ENCODE peak calls at places on chromosomes 2 and 18, in five cellular contexts. One of them, this sample, is unnamed.

GRCh38 chr2:231321021-231321420 is 74.5 kb upstream of the B3GNT7 start:
- DNase-seq in left lung: no peak
- DNase-seq in IMR-90: no peak
- DNase-seq in ascending aorta: no peak
- DNase-seq in pancreas: no peak
- DNase-seq in this sample: no peak

GRCh38 chr2:847669-848068 is 103.0 kb upstream of the SNTG2 start:
- DNase-seq in left lung: no peak
- DNase-seq in ascending aorta: no peak
- DNase-seq in pancreas: no peak
- DNase-seq in IMR-90: no peak
- DNase-seq in this sample: no peak

GRCh38 chr18:46037512-46038305 is 34.4 kb downstream of the PSTPIP2 start:
- DNase-seq in IMR-90: no peak
- DNase-seq in left lung: no peak
- DNase-seq in pancreas: no peak
- DNase-seq in ascending aorta: no peak
- DNase-seq in this sample: no peak

GRCh38 chr18:49094979-49095632 is 144.3 kb upstream of the SMAD7 start:
- DNase-seq in pancreas: no peak
- DNase-seq in IMR-90: peak; percentile 92
- DNase-seq in left lung: no peak
- DNase-seq in ascending aorta: no peak
- DNase-seq in this sample: no peak

GRCh38 chr2:234949762-234950434 is 1.9 kb upstream of the SH3BP4 start:
- DNase-seq in left lung: no peak
- DNase-seq in pancreas: no peak
- DNase-seq in ascending aorta: no peak
- DNase-seq in IMR-90: peak; percentile 100
- DNase-seq in this sample: no peak

GRCh38 chr18:28161608-28162599 is 15.0 kb downstream of the CDH2 start:
- DNase-seq in ascending aorta: no peak
- DNase-seq in left lung: no peak
- DNase-seq in IMR-90: peak; percentile 80
- DNase-seq in pancreas: no peak
- DNase-seq in this sample: no peak

GRCh38 chr2:181985632-181986205 is at the start of gene PPP1R1C:
- DNase-seq in pancreas: no peak
- DNase-seq in left lung: no peak
- DNase-seq in ascending aorta: no peak
- DNase-seq in IMR-90: no peak
- DNase-seq in this sample: no peak

GRCh38 chr2:108971661-108972566 is 17.1 kb downstream of the EDAR start:
- DNase-seq in ascending aorta: no peak
- DNase-seq in IMR-90: no peak
- DNase-seq in left lung: no peak
- DNase-seq in pancreas: no peak
- DNase-seq in this sample: peak; percentile 85

GRCh38 chr18:8450013-8450412 is 159.2 kb upstream of the RAB12 start:
- DNase-seq in left lung: no peak
- DNase-seq in pancreas: no peak
- DNase-seq in IMR-90: no peak
- DNase-seq in ascending aorta: no peak
- DNase-seq in this sample: no peak

GRCh38 chr2:68293024-68293423 is 26.7 kb downstream of the CNRIP1 start:
- DNase-seq in left lung: no peak
- DNase-seq in ascending aorta: no peak
- DNase-seq in IMR-90: no peak
- DNase-seq in pancreas: no peak
- DNase-seq in this sample: no peak

GRCh38 chr2:19073522-19073921 is 284.9 kb downstream of the OSR1 start:
- DNase-seq in IMR-90: peak; percentile 83
- DNase-seq in ascending aorta: no peak
- DNase-seq in pancreas: no peak
- DNase-seq in left lung: no peak
- DNase-seq in this sample: no peak

GRCh38 chr2:170689481-170689880 is 25.7 kb upstream of the SP5 start:
- DNase-seq in left lung: no peak
- DNase-seq in IMR-90: no peak
- DNase-seq in ascending aorta: no peak
- DNase-seq in pancreas: no peak
- DNase-seq in this sample: no peak

GRCh38 chr2:60555066-60555793 is 1.8 kb upstream of the BCL11A start:
- DNase-seq in pancreas: peak; percentile 84
- DNase-seq in IMR-90: peak; percentile 70
- DNase-seq in left lung: peak; percentile 70
- DNase-seq in ascending aorta: no peak
- DNase-seq in this sample: peak; percentile 75

GRCh38 chr18:32067375-32068167 is 24.1 kb upstream of the RNF138 start:
- DNase-seq in IMR-90: no peak
- DNase-seq in pancreas: no peak
- DNase-seq in ascending aorta: no peak
- DNase-seq in left lung: no peak
- DNase-seq in this sample: no peak

GRCh38 chr2:160293401-160293911 is 93.4 kb upstream of the ITGB6 start:
- DNase-seq in pancreas: no peak
- DNase-seq in left lung: peak; percentile 44
- DNase-seq in IMR-90: peak; percentile 94
- DNase-seq in ascending aorta: no peak
- DNase-seq in this sample: peak; percentile 47

GRCh38 chr2:120298173-120298835 is 45.7 kb downstream of the RALB start:
- DNase-seq in left lung: no peak
- DNase-seq in ascending aorta: no peak
- DNase-seq in IMR-90: peak; percentile 84
- DNase-seq in pancreas: no peak
- DNase-seq in this sample: no peak

GRCh38 chr2:120300385-120300784 is 45.6 kb upstream of the INHBB start:
- DNase-seq in ascending aorta: no peak
- DNase-seq in left lung: no peak
- DNase-seq in IMR-90: no peak
- DNase-seq in pancreas: no peak
- DNase-seq in this sample: peak; percentile 48

GRCh38 chr2:120301289-120301688 is 44.6 kb upstream of the INHBB start:
- DNase-seq in pancreas: no peak
- DNase-seq in left lung: no peak
- DNase-seq in ascending aorta: no peak
- DNase-seq in IMR-90: no peak
- DNase-seq in this sample: peak; percentile 41

GRCh38 chr2:120299024-120299423 is 46.4 kb downstream of the RALB start:
- DNase-seq in IMR-90: no peak
- DNase-seq in pancreas: no peak
- DNase-seq in ascending aorta: no peak
- DNase-seq in left lung: no peak
- DNase-seq in this sample: peak; percentile 31

DNA sequence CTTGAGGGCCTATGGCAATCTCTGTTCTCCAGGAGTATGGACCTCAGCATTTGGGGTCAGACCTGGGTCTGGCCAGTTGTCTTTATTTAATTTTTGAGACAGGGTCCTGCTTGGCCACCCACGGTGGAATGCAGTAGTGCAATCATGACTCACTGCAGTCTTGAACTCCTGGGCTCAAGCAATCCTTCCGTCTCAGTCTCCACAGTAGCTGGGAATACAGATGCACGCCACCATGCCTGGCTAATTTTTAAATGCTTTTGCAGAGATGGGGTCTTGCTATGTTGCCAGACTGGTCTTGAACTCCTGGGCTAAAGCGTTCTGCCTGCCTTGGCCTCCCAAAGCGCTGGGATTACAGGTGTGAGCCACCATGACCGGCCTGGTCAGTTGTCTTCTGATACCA is 46.4 kb upstream of the INHBB start:
- DNase-seq in pancreas: no peak
- DNase-seq in ascending aorta: no peak
- DNase-seq in IMR-90: peak; percentile 38
- DNase-seq in left lung: no peak
- DNase-seq in this sample: no peak
- H3K4me3 ChIP-seq in pancreas: no peak overlapping the region
- H3K4me3 ChIP-seq in ascending aorta: no peak overlapping the region
- H3K4me3 ChIP-seq in IMR-90: no peak overlapping the region
- H3K4me3 ChIP-seq in left lung: no peak overlapping the region
- H3K4me3 ChIP-seq in this sample: no peak overlapping the region

GRCh38 chr18:37261988-37262387 is 303.6 kb downstream of the CELF4 start:
- DNase-seq in left lung: no peak
- DNase-seq in pancreas: peak; percentile 26
- DNase-seq in IMR-90: no peak
- DNase-seq in ascending aorta: no peak
- DNase-seq in this sample: no peak

GRCh38 chr18:37266290-37266689 is 299.3 kb downstream of the CELF4 start:
- DNase-seq in pancreas: peak; percentile 74
- DNase-seq in IMR-90: no peak
- DNase-seq in left lung: no peak
- DNase-seq in ascending aorta: no peak
- DNase-seq in this sample: no peak

GRCh38 chr18:37261246-37261927 is 304.2 kb downstream of the CELF4 start:
- DNase-seq in left lung: no peak
- DNase-seq in pancreas: no peak
- DNase-seq in ascending aorta: no peak
- DNase-seq in IMR-90: no peak
- DNase-seq in this sample: no peak

GRCh38 chr18:37264956-37265355 is 300.6 kb downstream of the CELF4 start:
- DNase-seq in ascending aorta: no peak
- DNase-seq in pancreas: peak; percentile 17
- DNase-seq in left lung: no peak
- DNase-seq in IMR-90: no peak
- DNase-seq in this sample: peak; percentile 16

GRCh38 chr18:37265382-37265781 is 300.2 kb downstream of the CELF4 start:
- DNase-seq in IMR-90: no peak
- DNase-seq in left lung: no peak
- DNase-seq in ascending aorta: no peak
- DNase-seq in pancreas: peak; percentile 55
- DNase-seq in this sample: peak; percentile 13
- H3K27ac ChIP-seq in IMR-90: no peak overlapping the region
- H3K27ac ChIP-seq in left lung: no peak overlapping the region
- H3K27ac ChIP-seq in ascending aorta: no peak overlapping the region
- H3K27ac ChIP-seq in pancreas: no peak overlapping the region
- H3K27ac ChIP-seq in this sample: no peak overlapping the region

GRCh38 chr2:164917296-164917903 is 37.9 kb downstream of the SLC38A11 start:
- DNase-seq in IMR-90: peak; percentile 36
- DNase-seq in left lung: peak; percentile 41
- DNase-seq in pancreas: no peak
- DNase-seq in ascending aorta: no peak
- DNase-seq in this sample: no peak

GRCh38 chr2:164922119-164922518 is 33.2 kb downstream of the SLC38A11 start:
- DNase-seq in ascending aorta: no peak
- DNase-seq in IMR-90: peak; percentile 53
- DNase-seq in pancreas: no peak
- DNase-seq in left lung: no peak
- DNase-seq in this sample: no peak

DNA sequence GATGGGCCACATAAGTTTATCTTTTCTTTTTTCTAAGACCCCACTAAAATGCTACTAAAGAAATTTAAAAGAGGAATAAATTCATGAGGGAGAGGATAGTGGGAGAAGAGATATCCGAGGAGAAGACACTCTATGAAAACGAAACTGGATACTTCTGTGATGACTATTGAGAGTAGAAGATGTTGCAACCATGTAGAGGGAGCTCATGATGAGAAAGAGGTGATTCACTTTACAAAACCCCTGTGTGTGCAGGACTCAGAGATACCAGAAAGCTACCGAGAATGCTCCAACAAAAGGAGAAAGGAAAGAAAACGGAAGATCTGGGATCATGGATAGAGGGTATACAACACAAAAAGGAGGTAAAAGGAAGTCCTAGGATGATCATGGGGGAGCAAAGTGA is 34.9 kb downstream of the SLC38A11 start:
- DNase-seq in IMR-90: peak; percentile 96
- DNase-seq in left lung: no peak
- DNase-seq in pancreas: no peak
- DNase-seq in ascending aorta: no peak
- DNase-seq in this sample: no peak
- H3K4me3 ChIP-seq in IMR-90: peak overlapping the region; percentile 60
- H3K4me3 ChIP-seq in left lung: no peak overlapping the region
- H3K4me3 ChIP-seq in pancreas: no peak overlapping the region
- H3K4me3 ChIP-seq in ascending aorta: no peak overlapping the region
- H3K4me3 ChIP-seq in this sample: no peak overlapping the region

DNA sequence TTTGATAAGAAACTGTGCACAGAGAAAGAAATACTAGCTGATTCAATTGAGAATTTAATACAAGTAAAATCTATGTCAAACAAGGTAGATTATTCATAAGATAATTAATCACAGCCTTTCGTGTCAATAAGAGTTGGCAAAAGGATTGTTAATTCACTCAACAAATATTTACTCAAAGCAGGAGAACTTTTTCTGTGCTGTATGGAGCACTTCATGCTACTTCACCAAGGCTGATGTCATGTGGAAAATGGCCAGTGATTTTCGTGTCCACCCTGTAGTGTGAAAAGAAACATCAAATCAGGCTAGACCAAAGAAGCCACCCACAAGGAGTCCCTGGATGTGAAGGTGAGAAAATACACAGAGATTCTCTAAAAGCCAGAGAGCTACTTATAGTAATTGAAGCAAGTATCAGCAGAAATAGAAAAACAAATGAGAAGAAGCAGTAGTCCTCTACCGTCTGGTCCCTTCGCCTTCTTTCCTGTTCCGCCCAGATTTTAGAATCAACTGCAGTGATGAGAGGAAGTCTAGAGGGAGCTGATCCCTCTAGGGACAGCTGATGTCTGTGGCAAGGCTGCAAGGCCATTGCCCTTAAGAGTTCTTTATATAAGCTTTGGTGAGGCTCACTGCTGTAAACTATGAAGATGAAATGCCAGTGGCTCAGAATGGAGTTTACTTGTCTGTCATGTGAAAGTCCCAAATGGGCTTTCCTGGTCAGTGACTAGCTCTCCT is 201.3 kb upstream of the APCDD1 start:
- DNase-seq in ascending aorta: no peak
- DNase-seq in pancreas: no peak
- DNase-seq in IMR-90: no peak
- DNase-seq in left lung: no peak
- DNase-seq in this sample: no peak
- H3K27ac ChIP-seq in ascending aorta: no peak overlapping the region
- H3K27ac ChIP-seq in pancreas: no peak overlapping the region
- H3K27ac ChIP-seq in IMR-90: no peak overlapping the region
- H3K27ac ChIP-seq in left lung: no peak overlapping the region
- H3K27ac ChIP-seq in this sample: no peak overlapping the region

DNA sequence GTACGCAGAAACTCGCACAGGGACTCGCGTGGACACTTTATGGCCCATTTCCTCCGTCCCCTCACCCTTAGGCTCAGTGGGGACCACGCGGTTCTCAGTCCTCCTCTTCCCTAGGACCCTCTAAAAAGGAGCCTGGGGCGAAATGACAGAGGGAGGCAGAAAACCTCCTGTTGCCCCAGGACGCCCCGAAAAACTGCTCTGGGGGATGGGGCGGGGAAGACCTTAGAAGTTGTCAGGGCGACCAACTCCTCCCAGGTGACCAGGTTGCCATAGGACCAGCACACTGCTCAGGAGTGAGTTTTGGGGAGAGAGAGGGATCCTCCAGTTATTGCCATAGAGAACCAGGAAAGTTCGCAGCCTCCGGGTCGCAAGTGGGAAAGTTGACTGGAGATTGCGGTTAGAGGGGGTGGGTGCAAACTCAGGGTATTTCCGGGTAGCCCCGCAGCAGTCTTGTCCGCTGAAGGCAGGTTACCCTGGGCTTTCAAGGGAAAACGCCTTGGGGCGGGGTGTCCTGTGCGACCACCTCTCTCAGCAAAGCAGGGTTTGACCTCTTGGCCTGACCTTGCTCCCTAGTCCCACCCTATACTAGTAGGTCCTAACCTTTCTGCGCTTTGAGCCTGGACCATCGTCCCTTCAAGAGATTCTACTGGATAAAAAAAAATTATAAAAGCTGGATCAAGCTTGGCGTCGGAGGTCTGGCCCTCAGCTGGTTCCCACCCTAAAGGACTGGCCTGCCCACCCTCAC is 7.8 kb upstream of the PAX3 start:
- DNase-seq in IMR-90: no peak
- DNase-seq in pancreas: no peak
- DNase-seq in left lung: no peak
- DNase-seq in ascending aorta: no peak
- DNase-seq in this sample: no peak
- H3K4me3 ChIP-seq in IMR-90: no peak overlapping the region
- H3K4me3 ChIP-seq in pancreas: peak overlapping the region; percentile 35
- H3K4me3 ChIP-seq in left lung: peak overlapping the region; percentile 51
- H3K4me3 ChIP-seq in ascending aorta: peak overlapping the region; percentile 58
- H3K4me3 ChIP-seq in this sample: peak overlapping the region; percentile 48

This sample was measured in kidney.